ENCODE peak calls at places on chromosomes 16 and 17, in seven cellular contexts. T is PC-9, Y is progenitor cell of endocrine pancreas, U is left ventricle myocardium inferior, A is HFF-Myc, G is hepatocyte, R is B cell. X is an unnamed sample.

GRCh38 chr16:65122974-65123845 is 1.3 kb upstream of the CDH11 start:
- DNase-seq in T (no peak), Y (no peak), U (peak), A (no peak), G (peak), R (no peak), X (no peak)

GRCh38 chr16:79528281-79528680 is 72.3 kb downstream of the MAF start:
- DNase-seq in T (no peak), Y (no peak), U (no peak), A (no peak), G (no peak), R (no peak), X (no peak)

GRCh38 chr17:63356275-63356905 is 89.7 kb downstream of the CYB561 start:
- DNase-seq in T (no peak), Y (no peak), U (no peak), A (peak), G (peak), R (no peak), X (peak)

GRCh38 chr17:5473906-5474305 is 5.1 kb upstream of the DHX33 start:
- DNase-seq in T (no peak), Y (no peak), U (no peak), A (no peak), G (no peak), R (no peak), X (no peak)

GRCh38 chr16:31451681-31452351 is 7.5 kb upstream of the ARMC5 start:
- DNase-seq in T (peak), Y (no peak), U (peak), A (no peak), G (peak), R (no peak), X (no peak)

GRCh38 chr16:79169239-79169638 is 431.3 kb downstream of the MAF start:
- DNase-seq in T (no peak), Y (no peak), U (no peak), A (no peak), G (peak), R (no peak), X (no peak)

GRCh38 chr16:29770250-29770929 is 7.7 kb upstream of the ZG16 start:
- DNase-seq in T (no peak), Y (no peak), U (no peak), A (no peak), G (no peak), R (peak), X (no peak)

GRCh38 chr16:72963921-72964320 is 84.0 kb downstream of the ZFHX3 start:
- DNase-seq in T (no peak), Y (no peak), U (no peak), A (no peak), G (no peak), R (no peak), X (no peak)

GRCh38 chr17:21535686-21536085 is 156.6 kb upstream of the KCNJ18 start:
- DNase-seq in T (no peak), Y (no peak), U (no peak), A (no peak), G (no peak), R (no peak), X (no peak)

GRCh38 chr16:49631521-49632041 is 224.3 kb downstream of the ZNF423 start:
- DNase-seq in T (no peak), Y (no peak), U (no peak), A (no peak), G (peak), R (no peak), X (no peak)

DNA sequence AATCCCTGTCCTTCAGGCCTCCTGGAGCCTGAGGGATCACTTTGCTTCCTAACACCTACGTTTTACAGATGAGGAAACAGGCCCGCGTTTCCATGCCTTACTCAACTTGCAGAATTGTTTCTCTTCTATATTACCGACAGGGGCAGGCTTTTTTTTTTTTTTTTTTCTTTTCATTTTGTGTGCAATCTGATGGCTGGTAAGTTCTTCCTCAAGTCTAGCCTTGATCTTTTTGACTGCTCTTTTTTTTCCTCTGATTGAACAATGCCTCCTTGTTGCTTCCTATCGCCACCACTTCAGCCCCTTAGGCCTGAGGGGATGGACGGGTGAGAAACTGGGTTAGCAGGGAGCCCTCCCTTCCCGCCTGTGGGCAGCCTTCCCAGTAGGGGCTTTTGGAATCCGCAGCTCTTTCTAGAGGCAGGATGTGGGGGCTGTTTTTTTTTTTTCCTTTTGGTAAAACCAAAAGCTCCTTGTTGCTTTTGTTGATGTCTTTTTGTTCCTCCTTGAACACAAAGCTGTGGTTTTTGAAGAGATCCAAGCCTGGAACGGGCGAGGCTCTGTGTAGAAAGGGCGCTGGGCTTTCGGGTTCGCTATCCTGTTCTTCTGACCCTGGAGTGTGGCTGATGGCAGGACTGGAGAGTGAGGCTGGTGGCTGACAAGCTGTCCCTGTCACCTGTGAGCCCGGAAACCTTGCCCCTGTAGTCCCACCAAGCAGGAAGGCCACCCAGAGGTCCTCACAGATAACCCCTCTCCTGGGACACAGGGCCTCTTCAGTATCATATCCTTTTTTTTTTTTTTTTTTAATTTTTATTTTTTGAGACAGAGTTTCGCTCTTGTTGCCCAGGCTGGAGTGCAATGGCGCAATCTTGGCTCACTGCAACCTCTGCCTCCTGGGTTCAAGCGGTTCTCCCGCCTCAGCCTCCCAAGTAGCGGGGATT is 14.0 kb downstream of the LASP1 start:
- DNase-seq in T (no peak), Y (no peak), U (no peak), A (no peak), G (peak), R (no peak), X (no peak)
- TF ChIP-seq CTCF in T (no peak), Y (no peak), U (peak), A (no peak), G (no peak), R (no peak), X (no peak)

DNA sequence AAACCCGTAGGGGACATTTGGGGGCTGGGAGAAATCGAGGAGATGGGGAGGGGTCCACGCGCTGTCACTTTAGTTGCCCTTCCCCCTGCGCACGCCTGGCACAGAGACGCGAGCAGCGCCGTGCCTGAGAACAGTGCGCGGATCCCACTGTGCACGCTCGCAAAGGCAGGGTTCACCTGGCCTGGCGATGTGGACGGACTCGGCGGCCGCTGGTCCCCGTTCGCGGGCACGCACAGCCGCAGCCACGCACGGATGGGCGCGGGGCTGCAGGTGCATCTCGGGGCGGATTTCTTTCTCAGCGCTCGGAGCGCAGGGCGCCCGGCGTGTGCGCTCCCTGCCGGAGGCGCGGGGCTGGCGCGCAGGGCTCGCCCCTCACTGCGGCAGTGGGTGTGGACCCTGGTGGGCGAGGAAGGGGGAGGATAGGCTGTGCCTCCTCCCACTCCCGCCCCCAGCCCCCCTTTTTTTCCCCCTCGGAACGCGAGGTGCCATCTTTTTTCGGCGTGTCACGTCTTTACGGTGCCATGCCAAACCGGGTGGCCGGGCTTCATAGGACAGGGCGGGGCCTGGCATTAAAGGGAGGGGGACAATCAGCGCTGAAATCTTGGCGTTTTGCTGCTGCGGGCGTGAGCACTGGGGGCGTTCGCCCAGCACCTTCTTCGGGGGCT is 1.1 kb downstream of the MAPT start:
- DNase-seq in T (no peak), Y (peak), U (peak), A (no peak), G (peak), R (peak), X (no peak)
- TF ChIP-seq CTCF in T (no peak), Y (no peak), U (peak), A (no peak), G (no peak), R (no peak), X (peak)

DNA sequence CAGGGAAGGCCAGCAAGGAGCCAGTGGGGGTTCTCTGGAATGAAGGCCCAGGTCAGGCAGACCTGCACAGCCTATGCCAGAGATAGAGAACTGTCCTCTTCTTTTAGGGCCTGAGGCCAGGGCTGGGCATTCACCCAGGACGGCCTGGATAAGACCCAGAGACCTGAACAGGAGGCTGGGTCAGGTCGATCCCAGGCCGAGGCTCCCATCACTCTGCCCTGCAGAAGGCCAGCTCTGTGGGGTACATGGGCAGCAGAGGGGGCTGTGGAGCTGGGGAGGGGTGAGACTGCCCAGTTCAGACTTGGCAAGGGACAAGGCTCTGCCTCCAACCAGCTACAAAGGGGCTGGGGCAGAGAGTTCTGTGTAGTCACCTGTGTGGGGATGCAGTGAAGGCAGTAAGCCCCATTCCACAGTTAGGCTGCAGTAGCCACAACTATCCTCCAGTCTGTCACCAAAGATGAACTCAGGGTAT is 14.6 kb downstream of the HSD11B2 start:
- DNase-seq in T (no peak), Y (no peak), U (peak), A (no peak), G (no peak), R (no peak), X (no peak)
- TF ChIP-seq CTCF in T (no peak), Y (no peak), U (no peak), A (peak), G (no peak), R (no peak), X (no peak)

DNA sequence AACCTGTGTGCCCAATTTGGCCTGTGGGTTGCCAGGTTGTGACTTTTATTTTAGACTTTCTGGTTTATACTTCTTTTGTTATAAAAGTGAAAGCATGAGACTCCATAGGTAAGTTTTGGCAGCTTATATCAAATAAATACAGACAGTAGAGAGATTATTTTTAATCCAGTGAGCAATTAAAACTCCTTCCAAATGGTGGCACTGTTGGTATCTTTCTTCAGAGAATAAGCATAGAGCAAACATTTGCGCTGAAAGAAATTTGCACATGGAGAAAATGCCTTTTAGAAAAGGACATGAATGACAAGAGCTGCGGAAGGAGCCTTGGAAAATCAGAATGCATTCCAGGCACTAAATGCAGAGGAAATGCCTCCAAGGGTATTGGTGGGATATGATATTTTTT is 46.1 kb upstream of the DNAJA2 start:
- DNase-seq in T (no peak), Y (no peak), U (no peak), A (no peak), G (no peak), R (no peak), X (no peak)
- TF ChIP-seq CTCF in T (no peak), Y (no peak), U (no peak), A (no peak), G (no peak), R (peak), X (no peak)

DNA sequence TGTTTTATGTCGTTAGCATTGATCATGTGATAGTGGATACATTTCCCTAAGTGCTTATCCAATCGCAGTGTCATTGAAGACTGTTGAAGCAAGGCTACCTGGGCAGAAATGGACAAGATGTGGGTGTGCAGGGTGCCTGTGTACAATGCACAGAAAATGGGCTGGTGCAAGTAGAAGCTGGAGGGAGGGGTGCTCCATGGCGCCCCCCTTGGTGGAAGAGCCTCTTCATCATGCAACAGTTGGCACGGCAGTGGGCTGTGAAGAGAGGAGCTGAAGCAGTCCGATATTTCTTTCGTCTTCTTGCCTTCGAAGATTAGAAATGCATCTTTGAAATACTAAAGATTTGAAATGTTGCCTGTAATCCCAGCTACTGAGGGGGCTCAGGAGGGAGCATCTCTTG is 100.5 kb downstream of the PLCG2 start:
- DNase-seq in T (no peak), Y (no peak), U (no peak), A (no peak), G (no peak), R (peak), X (no peak)
- TF ChIP-seq CTCF in T (no peak), Y (no peak), U (peak), A (peak), G (no peak), R (peak), X (no peak)

GRCh38 chr17:1073241-1073962 is 76.5 kb downstream of the TIMM22 start:
- DNase-seq in T (no peak), Y (no peak), U (no peak), A (no peak), G (no peak), R (no peak), X (no peak)
- TF ChIP-seq CTCF in T (no peak), Y (no peak), U (no peak), A (no peak), G (no peak), R (no peak), X (no peak)

DNA sequence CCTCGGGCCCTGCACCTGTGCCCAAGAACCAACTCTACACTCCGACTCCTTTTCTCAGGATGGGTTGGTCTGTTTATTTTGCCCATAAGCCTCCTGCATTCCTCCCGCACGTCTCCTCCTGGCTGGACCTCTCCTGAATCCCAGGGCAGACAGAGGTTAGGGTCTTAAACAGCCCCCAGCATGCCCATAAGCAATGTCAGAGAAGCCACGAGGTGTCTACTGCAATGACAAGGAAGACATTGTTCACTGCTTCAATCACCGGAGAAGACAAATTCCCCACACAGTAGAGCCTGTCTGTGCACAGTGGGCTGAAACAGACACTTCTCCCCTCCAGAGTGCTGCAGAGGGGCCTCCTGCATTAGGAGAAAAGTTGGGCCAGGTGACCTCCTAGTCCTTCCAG is 230.6 kb upstream of the RPL38 start:
- DNase-seq in T (no peak), Y (no peak), U (no peak), A (no peak), G (no peak), R (no peak), X (no peak)
- TF ChIP-seq CTCF in T (no peak), Y (no peak), U (no peak), A (no peak), G (no peak), R (no peak), X (no peak)

GRCh38 chr17:49707246-49707607 is 537 bp downstream of the SLC35B1 start:
- DNase-seq in T (peak), Y (no peak), U (no peak), A (no peak), G (no peak), R (peak), X (no peak)
- TF ChIP-seq CTCF in T (no peak), Y (no peak), U (no peak), A (no peak), G (no peak), R (no peak), X (no peak)